ENCODE peak calls at places on chromosomes 1 and 21, in eight cellular contexts. S is adrenal gland, B is fibroblast of mammary gland, Z is B cell, A is body of pancreas, G is ovary, W is omental fat pad, V is GM12864. N is an unnamed sample.

GRCh38 chr1:24724345-24725208 is 20.7 kb upstream of the CLIC4 start:
- DNase-seq in S (no peak), B (peak), Z (peak), A (no peak), G (peak), W (no peak), V (no peak), N (no peak)

GRCh38 chr1:154896811-154897286 is 26.8 kb upstream of the KCNN3 start:
- DNase-seq in S (no peak), B (no peak), Z (no peak), A (no peak), G (no peak), W (no peak), V (no peak), N (no peak)

GRCh38 chr1:57898531-57898930 is 474.7 kb upstream of the DAB1 start:
- DNase-seq in S (no peak), B (no peak), Z (no peak), A (no peak), G (no peak), W (no peak), V (no peak), N (no peak)

GRCh38 chr1:223129229-223129851 is 13.7 kb downstream of the TLR5 start:
- DNase-seq in S (peak), B (peak), Z (peak), A (peak), G (peak), W (peak), V (no peak), N (peak)

GRCh38 chr1:31798433-31799195 is 17.2 kb downstream of the SPOCD1 start:
- DNase-seq in S (peak), B (peak), Z (no peak), A (no peak), G (no peak), W (peak), V (no peak), N (no peak)

GRCh38 chr1:96236156-96236739 is 485.3 kb upstream of the PTBP2 start:
- DNase-seq in S (peak), B (peak), Z (no peak), A (peak), G (no peak), W (no peak), V (no peak), N (peak)

GRCh38 chr1:147243228-147243685 is 773 bp downstream of the CHD1L start:
- DNase-seq in S (peak), B (no peak), Z (no peak), A (peak), G (no peak), W (no peak), V (no peak), N (peak)

GRCh38 chr1:204177133-204177532 is 11.0 kb upstream of the REN start:
- DNase-seq in S (no peak), B (peak), Z (no peak), A (no peak), G (peak), W (no peak), V (no peak), N (no peak)

GRCh38 chr1:36206323-36206858 is 17.9 kb upstream of the THRAP3 start:
- DNase-seq in S (no peak), B (no peak), Z (no peak), A (no peak), G (no peak), W (no peak), V (no peak), N (no peak)

GRCh38 chr1:7584157-7584556 is 186.9 kb upstream of the VAMP3 start:
- DNase-seq in S (no peak), B (no peak), Z (no peak), A (no peak), G (no peak), W (no peak), V (no peak), N (no peak)

GRCh38 chr1:160789702-160790611 is 6.0 kb upstream of the LY9 start:
- DNase-seq in S (no peak), B (no peak), Z (peak), A (no peak), G (no peak), W (no peak), V (peak), N (peak)

GRCh38 chr1:1331068-1331965 is at the start of gene TAS1R3:
- DNase-seq in S (no peak), B (no peak), Z (peak), A (no peak), G (no peak), W (no peak), V (no peak), N (no peak)

GRCh38 chr1:10694633-10695627 is 101.5 kb downstream of the CASZ1 start:
- DNase-seq in S (peak), B (peak), Z (peak), A (peak), G (peak), W (peak), V (peak), N (peak)

GRCh38 chr21:41952568-41953248 is 1.1 kb downstream of the C2CD2 start:
- DNase-seq in S (no peak), B (peak), Z (no peak), A (no peak), G (no peak), W (no peak), V (no peak), N (no peak)

GRCh38 chr1:243474384-243474851 is 218.6 kb downstream of the SDCCAG8 start:
- DNase-seq in S (no peak), B (no peak), Z (peak), A (no peak), G (no peak), W (no peak), V (no peak), N (peak)

GRCh38 chr1:235076504-235077162 is 52.0 kb downstream of the TOMM20 start:
- DNase-seq in S (no peak), B (no peak), Z (no peak), A (no peak), G (no peak), W (no peak), V (no peak), N (no peak)

GRCh38 chr1:87064981-87065380 is 150.5 kb downstream of the HS2ST1 start:
- DNase-seq in S (no peak), B (no peak), Z (no peak), A (no peak), G (no peak), W (no peak), V (no peak), N (no peak)

GRCh38 chr1:30286241-30286983 is 437.0 kb downstream of the MATN1 start:
- DNase-seq in S (no peak), B (no peak), Z (no peak), A (peak), G (peak), W (no peak), V (no peak), N (no peak)

GRCh38 chr21:24208562-24209260 is 1398.6 kb downstream of the MRPL39 start:
- DNase-seq in S (no peak), B (no peak), Z (no peak), A (no peak), G (no peak), W (no peak), V (no peak), N (no peak)

GRCh38 chr1:47533176-47534039 is 95.6 kb downstream of the FOXD2 start:
- DNase-seq in S (peak), B (peak), Z (no peak), A (peak), G (peak), W (no peak), V (no peak), N (peak)

GRCh38 chr1:117215733-117216462 is 5.2 kb upstream of the VTCN1 start:
- DNase-seq in S (peak), B (no peak), Z (no peak), A (peak), G (no peak), W (no peak), V (no peak), N (no peak)

GRCh38 chr21:44846485-44847260 is 26.8 kb downstream of the PTTG1IP start:
- DNase-seq in S (peak), B (peak), Z (peak), A (peak), G (peak), W (no peak), V (no peak), N (peak)

GRCh38 chr1:92504751-92505692 is 18.3 kb upstream of the GFI1 start:
- DNase-seq in S (no peak), B (no peak), Z (no peak), A (no peak), G (no peak), W (no peak), V (no peak), N (no peak)

GRCh38 chr1:193944454-193944853 is 758.0 kb upstream of the B3GALT2 start:
- DNase-seq in S (no peak), B (no peak), Z (no peak), A (no peak), G (no peak), W (no peak), V (no peak), N (no peak)

GRCh38 chr1:193939585-193939984 is 753.2 kb upstream of the B3GALT2 start:
- DNase-seq in S (no peak), B (no peak), Z (no peak), A (no peak), G (no peak), W (no peak), V (no peak), N (no peak)

GRCh38 chr1:193937308-193937707 is 750.9 kb upstream of the B3GALT2 start:
- DNase-seq in S (no peak), B (no peak), Z (no peak), A (no peak), G (no peak), W (no peak), V (no peak), N (no peak)

DNA sequence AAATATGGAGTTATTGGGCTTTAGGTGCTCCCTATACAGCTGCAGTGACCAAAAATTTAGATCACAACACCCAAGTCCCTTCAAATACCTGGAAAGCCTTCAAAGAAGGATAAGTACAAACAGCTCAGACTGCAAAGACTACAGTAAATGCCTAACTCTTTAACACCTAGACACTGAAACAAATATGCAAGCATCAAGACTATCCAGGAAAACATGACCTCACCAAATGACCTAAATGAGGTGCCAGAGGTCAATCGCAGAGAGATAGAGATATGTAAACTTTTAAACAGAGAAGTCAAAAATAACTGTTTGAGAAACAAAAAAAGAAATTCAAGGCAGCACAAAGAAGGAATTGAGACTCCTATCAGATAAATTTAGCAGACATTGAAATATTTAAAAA is 753.8 kb upstream of the B3GALT2 start:
- DNase-seq in S (no peak), B (no peak), Z (no peak), A (no peak), G (no peak), W (no peak), V (no peak), N (no peak)
- TF ChIP-seq CTCF in S (no peak), B (no peak), Z (no peak), A (no peak), G (no peak), W (no peak), V (no peak), N (no peak)

DNA sequence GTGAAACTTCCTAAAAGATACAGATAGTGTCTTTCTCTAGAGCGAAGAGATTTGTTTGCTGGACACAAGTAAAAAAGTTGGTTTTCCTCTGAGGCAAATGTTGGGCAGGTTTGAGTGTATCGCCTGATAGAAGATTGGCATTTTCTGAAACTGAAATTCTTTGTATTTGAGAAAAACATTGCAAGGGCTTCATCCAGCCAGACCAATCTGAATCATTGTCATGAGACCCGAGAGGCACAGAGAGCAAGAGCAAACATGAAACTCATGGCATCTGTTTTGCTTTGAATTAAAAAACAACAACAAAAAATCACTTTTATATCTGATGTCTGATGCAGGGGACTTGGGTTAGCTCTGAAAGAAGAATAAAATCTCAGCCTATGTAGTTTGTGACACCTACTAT is 379.3 kb upstream of the NCAM2 start:
- DNase-seq in S (no peak), B (no peak), Z (no peak), A (no peak), G (no peak), W (no peak), V (no peak), N (no peak)
- TF ChIP-seq CTCF in S (no peak), B (no peak), Z (no peak), A (no peak), G (no peak), W (no peak), V (no peak), N (no peak)

DNA sequence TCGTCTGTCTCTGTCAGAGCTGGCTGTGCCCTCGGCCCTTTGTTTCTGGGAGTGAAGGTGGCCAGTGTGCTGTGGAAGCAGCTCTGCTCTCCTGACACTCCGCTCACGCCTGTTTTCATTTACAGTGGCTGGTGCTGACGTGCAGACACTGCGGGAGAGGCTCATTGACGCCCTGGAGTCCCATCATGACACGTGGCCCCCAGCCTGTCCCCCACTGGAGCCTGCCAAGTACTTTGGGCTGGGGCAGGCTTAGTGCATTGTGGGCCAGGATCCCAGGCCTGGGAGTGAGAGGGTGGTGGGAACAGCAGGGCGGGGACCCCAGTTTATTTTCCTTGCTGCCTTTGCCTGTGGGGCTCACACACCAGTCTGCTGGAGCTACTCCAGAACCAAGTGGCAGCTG is 21.1 kb downstream of the QSOX1 start:
- DNase-seq in S (no peak), B (no peak), Z (no peak), A (no peak), G (peak), W (no peak), V (no peak), N (no peak)
- TF ChIP-seq CTCF in S (no peak), B (no peak), Z (no peak), A (no peak), G (no peak), W (no peak), V (no peak), N (no peak)

DNA sequence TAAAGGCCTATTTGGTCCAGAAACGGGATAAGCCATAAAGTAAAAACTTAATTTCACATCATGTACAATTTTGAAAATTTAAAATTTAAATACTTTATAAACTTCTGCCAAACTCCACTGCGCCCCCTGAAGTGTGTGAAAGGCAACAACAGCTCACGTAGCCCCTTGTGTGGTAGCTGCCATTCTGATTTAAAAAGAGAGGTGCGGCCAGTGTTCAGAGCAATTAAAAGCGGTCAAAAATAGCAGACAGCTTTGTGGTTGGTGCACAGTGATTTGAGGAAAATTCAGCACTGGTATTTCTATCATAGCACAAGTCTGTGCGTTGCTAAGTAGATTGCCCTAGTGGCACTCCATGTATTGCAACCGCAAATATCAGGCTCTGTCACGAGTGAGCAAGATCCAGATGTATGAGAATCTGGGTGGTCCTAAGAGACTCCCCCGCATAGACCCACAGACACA is 122.5 kb downstream of the ATG4C start:
- DNase-seq in S (no peak), B (peak), Z (no peak), A (no peak), G (no peak), W (no peak), V (no peak), N (no peak)
- TF ChIP-seq CTCF in S (no peak), B (peak), Z (peak), A (no peak), G (no peak), W (no peak), V (peak), N (peak)

DNA sequence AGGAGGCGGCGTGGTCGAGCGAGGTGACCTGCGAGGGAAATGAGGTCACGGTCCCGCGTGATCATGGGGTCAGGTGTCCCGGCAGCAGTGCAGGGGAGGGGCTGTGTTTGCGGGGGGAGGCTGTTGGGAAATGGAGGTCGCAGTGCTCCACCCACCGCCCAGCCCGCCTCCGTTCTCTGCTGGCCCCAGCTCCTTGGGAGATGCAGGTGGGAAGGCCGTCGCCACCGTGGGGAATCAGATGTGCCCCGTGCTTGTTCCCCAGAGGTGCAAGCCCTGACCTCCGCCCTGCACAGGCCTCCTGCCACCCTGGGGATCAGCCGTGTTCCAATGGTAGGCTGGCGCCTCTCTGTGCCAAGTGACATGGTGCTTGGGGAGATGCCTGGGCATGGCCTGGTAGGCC is 95.7 kb downstream of the PRDM16 start:
- DNase-seq in S (no peak), B (no peak), Z (no peak), A (no peak), G (no peak), W (no peak), V (no peak), N (no peak)
- TF ChIP-seq CTCF in S (no peak), B (no peak), Z (no peak), A (no peak), G (no peak), W (no peak), V (no peak), N (no peak)

GRCh38 chr21:37498664-37499063 is 132.1 kb downstream of the DYRK1A start:
- DNase-seq in S (no peak), B (no peak), Z (no peak), A (no peak), G (no peak), W (no peak), V (no peak), N (no peak)

GRCh38 chr21:37502947-37503346 is 136.4 kb downstream of the DYRK1A start:
- DNase-seq in S (no peak), B (no peak), Z (no peak), A (no peak), G (no peak), W (no peak), V (no peak), N (no peak)

GRCh38 chr21:37496972-37497371 is 130.4 kb downstream of the DYRK1A start:
- DNase-seq in S (no peak), B (peak), Z (no peak), A (no peak), G (no peak), W (no peak), V (no peak), N (no peak)
- TF ChIP-seq CTCF in S (no peak), B (peak), Z (peak), A (no peak), G (no peak), W (no peak), V (peak), N (no peak)

GRCh38 chr1:202005958-202006357 is 4.4 kb upstream of the ELF3 start:
- DNase-seq in S (no peak), B (peak), Z (no peak), A (no peak), G (no peak), W (no peak), V (no peak), N (no peak)
- TF ChIP-seq CTCF in S (peak), B (peak), Z (no peak), A (peak), G (peak), W (no peak), V (no peak), N (peak)

GRCh38 chr21:33682992-33683627 is 40.8 kb downstream of the ITSN1 start:
- DNase-seq in S (peak), B (peak), Z (no peak), A (no peak), G (no peak), W (no peak), V (no peak), N (no peak)

GRCh38 chr21:33686386-33686785 is 44.1 kb downstream of the ITSN1 start:
- DNase-seq in S (no peak), B (no peak), Z (no peak), A (no peak), G (no peak), W (no peak), V (no peak), N (no peak)

GRCh38 chr21:33684068-33684467 is 41.8 kb downstream of the ITSN1 start:
- DNase-seq in S (no peak), B (no peak), Z (no peak), A (no peak), G (no peak), W (no peak), V (no peak), N (no peak)

GRCh38 chr21:33685613-33686197 is 43.4 kb downstream of the ITSN1 start:
- DNase-seq in S (no peak), B (peak), Z (no peak), A (no peak), G (no peak), W (no peak), V (no peak), N (no peak)

DNA sequence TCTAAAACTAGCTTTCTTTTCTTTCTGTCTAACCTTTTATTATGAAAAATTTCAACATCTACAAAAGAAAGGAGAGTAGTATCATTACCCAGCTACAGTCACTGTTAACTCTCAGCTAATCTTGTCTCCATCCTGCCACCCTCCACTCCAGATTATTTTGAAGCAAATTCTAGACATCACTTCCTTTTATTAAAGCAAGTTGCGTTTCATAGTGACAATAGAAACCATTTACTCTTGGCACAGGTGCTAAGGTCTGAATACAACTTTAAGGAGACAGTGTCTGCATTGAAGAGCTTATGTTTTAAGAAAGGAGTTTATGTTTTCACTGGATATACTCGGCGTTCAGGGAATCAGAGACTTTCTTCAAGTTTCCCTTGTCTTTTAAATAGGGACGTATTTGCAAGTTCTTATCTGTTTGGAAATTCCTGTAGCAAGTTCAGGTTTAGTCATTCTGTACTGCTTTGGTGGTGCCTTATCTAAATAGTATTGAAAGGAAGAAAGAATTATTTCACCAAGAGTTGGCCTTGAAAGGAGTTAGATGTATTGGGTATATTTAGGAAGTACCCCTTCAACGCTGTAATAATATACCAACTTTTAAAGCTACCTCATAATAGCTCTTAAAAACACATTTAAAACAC is 42.7 kb downstream of the ITSN1 start:
- DNase-seq in S (no peak), B (no peak), Z (no peak), A (no peak), G (no peak), W (no peak), V (no peak), N (no peak)
- TF ChIP-seq CTCF in S (no peak), B (no peak), Z (no peak), A (no peak), G (no peak), W (no peak), V (no peak), N (no peak)